ENCODE peak calls at places on chromosomes 13 and 19, in six cellular contexts. J is SJSA1; S is NT2/D1; U is heart right ventricle; D is CD8-positive, alpha-beta memory T cell; P is CD8-positive, alpha-beta T cell. C is an unnamed sample.
A peak's percentile ranks its signal among the peaks of the same experiment; 100 is the strongest.

GRCh38 chr13:39960206-39960605 is 304.7 kb downstream of the COG6 start:
- DNase-seq in J (no peak), S (no peak), U (no peak), D (no peak), P (no peak), C (no peak)

GRCh38 chr19:31470229-31470939 is 121.1 kb upstream of the TSHZ3 start:
- DNase-seq in J (no peak), S (no peak), U (no peak), D (no peak), P (no peak), C (no peak)

GRCh38 chr13:109770436-109770835 is 15.9 kb downstream of the IRS2 start:
- DNase-seq in J (no peak), S (no peak), U (no peak), D (no peak), P (no peak), C (no peak)

GRCh38 chr13:41216160-41216559 is 21.8 kb upstream of the KBTBD7 start:
- DNase-seq in J (peak; percentile 33), S (no peak), U (no peak), D (no peak), P (no peak), C (peak; percentile 78)

GRCh38 chr13:43663474-43664090 is 123.2 kb downstream of the ENOX1 start:
- DNase-seq in J (no peak), S (no peak), U (no peak), D (no peak), P (no peak), C (peak; percentile 40)

GRCh38 chr19:51271015-51271600 is 20.2 kb downstream of the SIGLECL1 start:
- DNase-seq in J (no peak), S (no peak), U (no peak), D (no peak), P (no peak), C (no peak)

GRCh38 chr19:21430674-21431073 is 33.7 kb downstream of the ZNF493 start:
- DNase-seq in J (no peak), S (no peak), U (no peak), D (no peak), P (no peak), C (no peak)

GRCh38 chr13:97938701-97939475 is 14.6 kb upstream of the IPO5 start:
- DNase-seq in J (peak; percentile 8), S (no peak), U (no peak), D (no peak), P (no peak), C (peak; percentile 76)

GRCh38 chr13:27619093-27619705 is 1.1 kb downstream of the LNX2 start:
- DNase-seq in J (peak; percentile 6), S (no peak), U (no peak), D (no peak), P (no peak), C (no peak)

GRCh38 chr13:48156466-48156865 is 61.6 kb upstream of the MED4 start:
- DNase-seq in J (peak; percentile 2), S (no peak), U (no peak), D (peak; percentile 53), P (peak; percentile 77), C (peak; percentile 57)

GRCh38 chr13:43786766-43787517 is at the start of gene ENOX1:
- DNase-seq in J (peak; percentile 67), S (no peak), U (peak; percentile 78), D (no peak), P (no peak), C (peak; percentile 69)

GRCh38 chr13:41306271-41307150 is 4.6 kb upstream of the NAA16 start:
- DNase-seq in J (peak; percentile 4), S (no peak), U (no peak), D (no peak), P (no peak), C (no peak)

GRCh38 chr19:9498183-9498902 is at the start of gene ZNF560:
- DNase-seq in J (no peak), S (peak; percentile 83), U (no peak), D (no peak), P (no peak), C (no peak)

GRCh38 chr13:29858667-29859066 is 8.2 kb upstream of the UBL3 start:
- DNase-seq in J (no peak), S (no peak), U (no peak), D (no peak), P (no peak), C (no peak)

GRCh38 chr19:15563325-15563794 is 51.7 kb upstream of the CYP4F8 start:
- DNase-seq in J (no peak), S (no peak), U (peak; percentile 47), D (no peak), P (no peak), C (peak; percentile 55)

GRCh38 chr13:74825170-74825948 is 656.6 kb downstream of the TBC1D4 start:
- DNase-seq in J (no peak), S (no peak), U (no peak), D (no peak), P (no peak), C (no peak)

GRCh38 chr19:45140144-45140503 is 20.7 kb downstream of the NKPD1 start:
- DNase-seq in J (no peak), S (no peak), U (no peak), D (no peak), P (no peak), C (no peak)

GRCh38 chr13:89755729-89756492 is 1591.6 kb upstream of the MIR17HG start:
- DNase-seq in J (no peak), S (no peak), U (no peak), D (no peak), P (no peak), C (no peak)

GRCh38 chr13:73556902-73557301 is 498.1 kb downstream of the KLF5 start:
- DNase-seq in J (no peak), S (no peak), U (no peak), D (no peak), P (no peak), C (no peak)

GRCh38 chr19:18340990-18341868 is 831 bp downstream of the PGPEP1 start:
- DNase-seq in J (peak; percentile 31), S (no peak), U (peak; percentile 58), D (peak; percentile 35), P (peak; percentile 58), C (peak; percentile 49)

GRCh38 chr13:61777281-61777680 is 361.6 kb upstream of the PCDH20 start:
- DNase-seq in J (no peak), S (no peak), U (no peak), D (no peak), P (no peak), C (no peak)

GRCh38 chr19:51359294-51359693 is 6.9 kb downstream of the ETFB start:
- DNase-seq in J (no peak), S (no peak), U (no peak), D (no peak), P (no peak), C (no peak)

GRCh38 chr13:90686438-90686837 is 661.0 kb upstream of the MIR17HG start:
- DNase-seq in J (no peak), S (no peak), U (no peak), D (no peak), P (no peak), C (no peak)

GRCh38 chr13:20525601-20526544 is at the start of gene CRYL1:
- DNase-seq in J (peak; percentile 62), S (no peak), U (peak; percentile 86), D (peak; percentile 63), P (peak; percentile 59), C (peak; percentile 47)

GRCh38 chr13:20525144-20525600 is 485 bp downstream of the CRYL1 start:
- DNase-seq in J (no peak), S (no peak), U (peak; percentile 39), D (no peak), P (no peak), C (no peak)

GRCh38 chr13:20518652-20519051 is 7.0 kb downstream of the CRYL1 start:
- DNase-seq in J (no peak), S (no peak), U (no peak), D (no peak), P (no peak), C (no peak)

GRCh38 chr13:20519887-20520286 is 5.8 kb downstream of the CRYL1 start:
- DNase-seq in J (no peak), S (no peak), U (no peak), D (no peak), P (no peak), C (no peak)

GRCh38 chr13:20521388-20521787 is 4.3 kb downstream of the CRYL1 start:
- DNase-seq in J (no peak), S (no peak), U (no peak), D (no peak), P (no peak), C (no peak)
- H3K4me3 ChIP-seq in J (no peak overlapping the region), S (no peak overlapping the region), U (no peak overlapping the region), D (no peak overlapping the region), P (no peak overlapping the region), C (no peak overlapping the region)

GRCh38 chr13:31154939-31155338 is 6.8 kb downstream of the HSPH1 start:
- DNase-seq in J (no peak), S (no peak), U (no peak), D (no peak), P (no peak), C (no peak)
- H3K36me3 ChIP-seq in J (peaks cover 89% of the 10 kb centered on the region), S (peaks cover 87% of the 10 kb centered on the region), U (peaks cover 35% of the 10 kb centered on the region), D (peaks cover 58% of the 10 kb centered on the region), P (peaks cover 43% of the 10 kb centered on the region), C (peaks cover 78% of the 10 kb centered on the region)

GRCh38 chr13:34750078-34750703 is 191.9 kb upstream of the NBEA start:
- DNase-seq in J (no peak), S (no peak), U (peak; percentile 26), D (no peak), P (no peak), C (peak; percentile 38)
- H3K4me3 ChIP-seq in J (no peak overlapping the region), S (no peak overlapping the region), U (peak overlapping the region; percentile 36), D (no peak overlapping the region), P (no peak overlapping the region), C (no peak overlapping the region)

GRCh38 chr13:99370476-99371272 is 63.5 kb upstream of the GPR183 start:
- DNase-seq in J (no peak), S (no peak), U (no peak), D (no peak), P (no peak), C (no peak)
- H3K36me3 ChIP-seq in J (peaks cover 13% of the 10 kb centered on the region), S (peaks cover 10% of the 10 kb centered on the region), U (no peaks in the 10 kb centered on the region), D (no peaks in the 10 kb centered on the region), P (peaks cover 10% of the 10 kb centered on the region), C (peaks cover 2% of the 10 kb centered on the region)

DNA sequence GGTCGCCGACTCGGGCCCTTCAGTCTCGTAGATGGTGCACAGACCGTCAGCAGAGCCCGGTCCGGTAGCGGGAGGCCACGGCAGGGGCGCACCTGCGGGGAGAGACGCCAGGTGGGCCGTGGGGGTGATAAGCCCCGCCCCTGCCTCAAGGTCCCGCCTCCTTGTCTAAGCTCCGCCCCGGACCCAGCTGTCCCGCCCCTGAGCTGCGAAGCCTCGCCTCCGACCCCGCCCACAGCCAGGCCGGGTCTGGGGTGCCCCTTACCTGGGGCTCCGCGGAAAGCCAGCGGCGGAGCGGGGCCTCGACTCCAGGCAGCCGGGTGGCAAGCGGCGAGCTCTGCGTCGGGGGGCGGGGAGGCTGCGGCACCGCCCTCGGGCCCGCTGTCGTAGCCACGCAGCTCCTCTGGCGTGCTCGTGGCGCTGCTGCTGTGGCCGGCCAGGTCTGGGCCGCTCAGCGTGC is 4.7 kb downstream of the PRR36 start:
- DNase-seq in J (peak; percentile 76), S (peak; percentile 51), U (peak; percentile 66), D (peak; percentile 67), P (peak; percentile 78), C (peak; percentile 34)
- H3K4me3 ChIP-seq in J (peak overlapping the region; percentile 29), S (peak overlapping the region; percentile 54), U (peak overlapping the region; percentile 46), D (peak overlapping the region; percentile 34), P (peak overlapping the region; percentile 61), C (peak overlapping the region; percentile 27)

GRCh38 chr19:16589917-16590316 is 17.7 kb upstream of the SLC35E1 start:
- DNase-seq in J (no peak), S (no peak), U (no peak), D (no peak), P (no peak), C (no peak)
- H3K36me3 ChIP-seq in J (peaks cover 6% of the 10 kb centered on the region), S (peaks cover 11% of the 10 kb centered on the region), U (no peaks in the 10 kb centered on the region), D (no peaks in the 10 kb centered on the region), P (no peaks in the 10 kb centered on the region), C (no peaks in the 10 kb centered on the region)

C was measured in HAP-1.